ENCODE peak calls at places on chromosomes 5 and 9, in nine cellular contexts. One of them, this sample, is unnamed. For H3K4me1, the result is how much of the 10 kb centered on the place peaks cover.

GRCh38 chr5:37133939-37134338 is 115.2 kb downstream of the CPLANE1 start:
- DNase-seq in H9: no peak
- DNase-seq in A549: no peak
- DNase-seq in lung: no peak
- DNase-seq in body of pancreas: no peak
- DNase-seq in kidney: no peak
- DNase-seq in trophoblast cell: no peak
- DNase-seq in ovary: no peak
- DNase-seq in neural progenitor cell: no peak
- DNase-seq in this sample: no peak

GRCh38 chr5:111348659-111349058 is 124.5 kb downstream of the CAMK4 start:
- DNase-seq in body of pancreas: no peak
- DNase-seq in lung: no peak
- DNase-seq in H9: no peak
- DNase-seq in neural progenitor cell: no peak
- DNase-seq in ovary: no peak
- DNase-seq in A549: no peak
- DNase-seq in trophoblast cell: no peak
- DNase-seq in kidney: no peak
- DNase-seq in this sample: no peak

GRCh38 chr9:92727716-92728700 is 36.6 kb downstream of the BICD2 start:
- DNase-seq in neural progenitor cell: no peak
- DNase-seq in trophoblast cell: no peak
- DNase-seq in body of pancreas: no peak
- DNase-seq in kidney: peak
- DNase-seq in lung: no peak
- DNase-seq in H9: no peak
- DNase-seq in ovary: no peak
- DNase-seq in A549: no peak
- DNase-seq in this sample: no peak

GRCh38 chr5:143708672-143709071 is 103.3 kb upstream of the HMHB1 start:
- DNase-seq in trophoblast cell: no peak
- DNase-seq in neural progenitor cell: no peak
- DNase-seq in kidney: no peak
- DNase-seq in body of pancreas: no peak
- DNase-seq in ovary: no peak
- DNase-seq in A549: no peak
- DNase-seq in H9: no peak
- DNase-seq in lung: no peak
- DNase-seq in this sample: no peak

GRCh38 chr9:137502008-137502913 is 43.1 kb upstream of the NSMF start:
- DNase-seq in neural progenitor cell: peak
- DNase-seq in body of pancreas: no peak
- DNase-seq in ovary: no peak
- DNase-seq in trophoblast cell: peak
- DNase-seq in H9: peak
- DNase-seq in kidney: no peak
- DNase-seq in A549: peak
- DNase-seq in lung: no peak
- DNase-seq in this sample: peak

GRCh38 chr5:80255425-80255751 is 460 bp downstream of the SERINC5 start:
- DNase-seq in neural progenitor cell: peak
- DNase-seq in trophoblast cell: peak
- DNase-seq in body of pancreas: peak
- DNase-seq in ovary: no peak
- DNase-seq in A549: peak
- DNase-seq in H9: no peak
- DNase-seq in kidney: peak
- DNase-seq in lung: peak
- DNase-seq in this sample: peak

GRCh38 chr5:62346727-62347126 is 40.7 kb downstream of the KIF2A start:
- DNase-seq in neural progenitor cell: no peak
- DNase-seq in trophoblast cell: no peak
- DNase-seq in H9: no peak
- DNase-seq in kidney: no peak
- DNase-seq in A549: no peak
- DNase-seq in lung: no peak
- DNase-seq in body of pancreas: no peak
- DNase-seq in ovary: no peak
- DNase-seq in this sample: no peak

GRCh38 chr9:14018061-14018460 is 295.9 kb downstream of the NFIB start:
- DNase-seq in body of pancreas: peak
- DNase-seq in lung: no peak
- DNase-seq in kidney: no peak
- DNase-seq in neural progenitor cell: no peak
- DNase-seq in ovary: no peak
- DNase-seq in trophoblast cell: no peak
- DNase-seq in A549: no peak
- DNase-seq in H9: no peak
- DNase-seq in this sample: no peak

GRCh38 chr5:140962190-140962589 is 4.1 kb upstream of the PCDHAC2 start:
- DNase-seq in A549: no peak
- DNase-seq in H9: no peak
- DNase-seq in neural progenitor cell: no peak
- DNase-seq in trophoblast cell: no peak
- DNase-seq in body of pancreas: no peak
- DNase-seq in lung: no peak
- DNase-seq in kidney: no peak
- DNase-seq in ovary: no peak
- DNase-seq in this sample: no peak

GRCh38 chr5:140966293-140967225 is at the start of gene PCDHAC2:
- DNase-seq in body of pancreas: peak
- DNase-seq in trophoblast cell: no peak
- DNase-seq in neural progenitor cell: peak
- DNase-seq in A549: peak
- DNase-seq in H9: peak
- DNase-seq in lung: peak
- DNase-seq in ovary: peak
- DNase-seq in kidney: peak
- DNase-seq in this sample: peak

GRCh38 chr5:140967226-140967893 is 1.1 kb downstream of the PCDHAC2 start:
- DNase-seq in A549: no peak
- DNase-seq in trophoblast cell: no peak
- DNase-seq in neural progenitor cell: no peak
- DNase-seq in H9: peak
- DNase-seq in ovary: no peak
- DNase-seq in body of pancreas: no peak
- DNase-seq in lung: no peak
- DNase-seq in kidney: no peak
- DNase-seq in this sample: no peak

GRCh38 chr5:140965905-140966292 is 377 bp upstream of the PCDHAC2 start:
- DNase-seq in lung: no peak
- DNase-seq in kidney: no peak
- DNase-seq in trophoblast cell: no peak
- DNase-seq in H9: no peak
- DNase-seq in body of pancreas: no peak
- DNase-seq in neural progenitor cell: no peak
- DNase-seq in A549: peak
- DNase-seq in ovary: no peak
- DNase-seq in this sample: peak

GRCh38 chr5:140964356-140964755 is 1.9 kb upstream of the PCDHAC2 start:
- DNase-seq in lung: no peak
- DNase-seq in ovary: no peak
- DNase-seq in body of pancreas: no peak
- DNase-seq in A549: no peak
- DNase-seq in kidney: no peak
- DNase-seq in neural progenitor cell: no peak
- DNase-seq in H9: no peak
- DNase-seq in trophoblast cell: no peak
- DNase-seq in this sample: no peak
- H3K4me1 ChIP-seq in lung: under half
- H3K4me1 ChIP-seq in ovary: under half
- H3K4me1 ChIP-seq in body of pancreas: under half
- H3K4me1 ChIP-seq in A549: under half
- H3K4me1 ChIP-seq in kidney: under half
- H3K4me1 ChIP-seq in neural progenitor cell: under half
- H3K4me1 ChIP-seq in H9: under half
- H3K4me1 ChIP-seq in trophoblast cell: under half
- H3K4me1 ChIP-seq in this sample: under half

DNA sequence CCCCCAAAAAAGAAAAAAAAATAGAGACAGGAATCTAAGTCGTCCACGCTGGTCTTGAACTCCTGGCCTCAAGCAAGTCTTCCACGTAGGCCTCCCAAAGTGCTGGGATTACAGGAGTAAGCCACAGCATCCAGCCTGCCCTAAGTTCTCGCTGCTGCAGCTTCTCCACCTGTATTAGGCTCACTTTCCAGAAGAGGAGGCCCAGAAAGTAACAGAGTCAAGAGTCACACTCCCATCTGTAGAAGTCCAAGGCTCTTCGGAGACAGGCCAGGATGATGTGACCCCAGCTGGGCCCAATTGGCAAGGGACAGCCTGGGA is 1.8 kb downstream of the EEIG1 start:
- DNase-seq in neural progenitor cell: no peak
- DNase-seq in A549: no peak
- DNase-seq in trophoblast cell: no peak
- DNase-seq in lung: no peak
- DNase-seq in body of pancreas: no peak
- DNase-seq in kidney: no peak
- DNase-seq in ovary: no peak
- DNase-seq in H9: no peak
- DNase-seq in this sample: no peak
- H3K4me1 ChIP-seq in neural progenitor cell: under half
- H3K4me1 ChIP-seq in A549: half or more
- H3K4me1 ChIP-seq in trophoblast cell: under half
- H3K4me1 ChIP-seq in lung: under half
- H3K4me1 ChIP-seq in body of pancreas: half or more
- H3K4me1 ChIP-seq in kidney: under half
- H3K4me1 ChIP-seq in ovary: under half
- H3K4me1 ChIP-seq in H9: under half
- H3K4me1 ChIP-seq in this sample: half or more

GRCh38 chr5:149500922-149501582 is 50.2 kb downstream of the CSNK1A1 start:
- DNase-seq in H9: no peak
- DNase-seq in trophoblast cell: peak
- DNase-seq in body of pancreas: no peak
- DNase-seq in A549: no peak
- DNase-seq in ovary: no peak
- DNase-seq in neural progenitor cell: no peak
- DNase-seq in kidney: no peak
- DNase-seq in lung: no peak
- DNase-seq in this sample: no peak

GRCh38 chr5:149495673-149496072 is 55.6 kb downstream of the CSNK1A1 start:
- DNase-seq in H9: no peak
- DNase-seq in body of pancreas: no peak
- DNase-seq in ovary: no peak
- DNase-seq in kidney: no peak
- DNase-seq in trophoblast cell: no peak
- DNase-seq in neural progenitor cell: no peak
- DNase-seq in A549: no peak
- DNase-seq in lung: no peak
- DNase-seq in this sample: no peak

GRCh38 chr5:149498724-149499336 is 52.4 kb downstream of the CSNK1A1 start:
- DNase-seq in kidney: no peak
- DNase-seq in ovary: no peak
- DNase-seq in A549: no peak
- DNase-seq in trophoblast cell: no peak
- DNase-seq in lung: no peak
- DNase-seq in body of pancreas: no peak
- DNase-seq in H9: no peak
- DNase-seq in neural progenitor cell: no peak
- DNase-seq in this sample: no peak

GRCh38 chr5:149496166-149496565 is 55.1 kb downstream of the CSNK1A1 start:
- DNase-seq in ovary: no peak
- DNase-seq in H9: no peak
- DNase-seq in A549: no peak
- DNase-seq in kidney: no peak
- DNase-seq in trophoblast cell: no peak
- DNase-seq in neural progenitor cell: no peak
- DNase-seq in lung: no peak
- DNase-seq in body of pancreas: no peak
- DNase-seq in this sample: no peak

GRCh38 chr5:149497357-149497756 is 53.9 kb downstream of the CSNK1A1 start:
- DNase-seq in H9: no peak
- DNase-seq in A549: no peak
- DNase-seq in body of pancreas: no peak
- DNase-seq in kidney: no peak
- DNase-seq in ovary: no peak
- DNase-seq in lung: no peak
- DNase-seq in trophoblast cell: peak
- DNase-seq in neural progenitor cell: no peak
- DNase-seq in this sample: no peak
- H3K4me1 ChIP-seq in H9: under half
- H3K4me1 ChIP-seq in A549: under half
- H3K4me1 ChIP-seq in body of pancreas: under half
- H3K4me1 ChIP-seq in kidney: under half
- H3K4me1 ChIP-seq in ovary: under half
- H3K4me1 ChIP-seq in lung: under half
- H3K4me1 ChIP-seq in trophoblast cell: under half
- H3K4me1 ChIP-seq in neural progenitor cell: under half
- H3K4me1 ChIP-seq in this sample: under half

GRCh38 chr9:123296174-123296573 is 27.8 kb upstream of the STRBP start:
- DNase-seq in ovary: no peak
- DNase-seq in lung: no peak
- DNase-seq in A549: no peak
- DNase-seq in H9: no peak
- DNase-seq in trophoblast cell: no peak
- DNase-seq in kidney: no peak
- DNase-seq in neural progenitor cell: no peak
- DNase-seq in body of pancreas: no peak
- DNase-seq in this sample: no peak

GRCh38 chr9:123302348-123303214 is 34.2 kb upstream of the STRBP start:
- DNase-seq in neural progenitor cell: no peak
- DNase-seq in kidney: peak
- DNase-seq in lung: no peak
- DNase-seq in ovary: no peak
- DNase-seq in trophoblast cell: no peak
- DNase-seq in body of pancreas: no peak
- DNase-seq in H9: no peak
- DNase-seq in A549: no peak
- DNase-seq in this sample: no peak

GRCh38 chr9:123304340-123304691 is 35.9 kb upstream of the STRBP start:
- DNase-seq in H9: no peak
- DNase-seq in lung: no peak
- DNase-seq in trophoblast cell: no peak
- DNase-seq in A549: no peak
- DNase-seq in ovary: no peak
- DNase-seq in kidney: no peak
- DNase-seq in neural progenitor cell: no peak
- DNase-seq in body of pancreas: no peak
- DNase-seq in this sample: no peak

GRCh38 chr9:123299558-123300126 is 31.3 kb upstream of the STRBP start:
- DNase-seq in lung: no peak
- DNase-seq in A549: no peak
- DNase-seq in kidney: peak
- DNase-seq in ovary: no peak
- DNase-seq in body of pancreas: no peak
- DNase-seq in H9: no peak
- DNase-seq in neural progenitor cell: peak
- DNase-seq in trophoblast cell: no peak
- DNase-seq in this sample: no peak

GRCh38 chr9:123300554-123300953 is 32.2 kb upstream of the STRBP start:
- DNase-seq in H9: no peak
- DNase-seq in kidney: peak
- DNase-seq in A549: no peak
- DNase-seq in body of pancreas: no peak
- DNase-seq in ovary: no peak
- DNase-seq in lung: no peak
- DNase-seq in trophoblast cell: no peak
- DNase-seq in neural progenitor cell: no peak
- DNase-seq in this sample: no peak
- H3K4me1 ChIP-seq in H9: under half
- H3K4me1 ChIP-seq in kidney: under half
- H3K4me1 ChIP-seq in A549: under half
- H3K4me1 ChIP-seq in body of pancreas: under half
- H3K4me1 ChIP-seq in ovary: under half
- H3K4me1 ChIP-seq in lung: under half
- H3K4me1 ChIP-seq in trophoblast cell: under half
- H3K4me1 ChIP-seq in neural progenitor cell: under half
- H3K4me1 ChIP-seq in this sample: under half